ENCODE peak calls at places on chromosomes 6 and 20, in four cellular contexts. G is mammary epithelial cell, I is ELR, D is NCI-H1092 treated with DMSO at 0.1 percent for 48 hours. X is an unnamed sample.

GRCh38 chr6:3341467-3341866 is 82.7 kb downstream of the PSMG4 start:
- DNase-seq in G (no peak), I (no peak), D (no peak), X (no peak)

GRCh38 chr6:10552237-10552810 is 31.2 kb downstream of the GCNT2 start:
- DNase-seq in G (no peak), I (no peak), D (no peak), X (no peak)

GRCh38 chr6:170080828-170081368 is 210.0 kb downstream of the DLL1 start:
- DNase-seq in G (no peak), I (no peak), D (peak), X (no peak)

GRCh38 chr6:42451146-42451594 is 556 bp downstream of the TRERF1 start:
- DNase-seq in G (no peak), I (peak), D (no peak), X (no peak)

GRCh38 chr20:19251506-19251905 is 39.1 kb downstream of the SLC24A3 start:
- DNase-seq in G (no peak), I (no peak), D (no peak), X (no peak)

GRCh38 chr6:36340341-36340670 is 3.6 kb upstream of the BNIP5 start:
- DNase-seq in G (no peak), I (no peak), D (no peak), X (no peak)

GRCh38 chr6:159108438-159108985 is 60.7 kb upstream of the FNDC1 start:
- DNase-seq in G (no peak), I (no peak), D (no peak), X (no peak)

GRCh38 chr6:89786970-89787369 is 32.6 kb downstream of the MDN1 start:
- DNase-seq in G (no peak), I (no peak), D (no peak), X (no peak)

GRCh38 chr6:17580518-17581048 is 19.5 kb upstream of the FAM8A1 start:
- DNase-seq in G (peak), I (peak), D (no peak), X (peak)

GRCh38 chr6:128129679-128130078 is 228.8 kb upstream of the THEMIS start:
- DNase-seq in G (no peak), I (no peak), D (no peak), X (no peak)